ENCODE peak calls at places on chromosomes 2 and 18, in seven cellular contexts. M, D, N, Z, G, Y and B are unnamed samples.

GRCh38 chr2:98869272-98869641 is 66.8 kb downstream of the CRACDL start:
- DNase-seq in M (no peak), D (no peak), N (no peak), Z (no peak), G (peak; percentile 97), Y (peak; percentile 23), B (no peak)

GRCh38 chr2:241833101-241833937 is 24.3 kb downstream of the NEU4 start:
- DNase-seq in M (no peak), D (peak; percentile 74), N (no peak), Z (no peak), G (no peak), Y (no peak), B (no peak)

GRCh38 chr2:121346886-121347285 is 61.9 kb upstream of the TFCP2L1 start:
- DNase-seq in M (no peak), D (no peak), N (no peak), Z (no peak), G (no peak), Y (no peak), B (no peak)

GRCh38 chr18:41989508-41989907 is 34.5 kb downstream of the PIK3C3 start:
- DNase-seq in M (no peak), D (no peak), N (no peak), Z (no peak), G (no peak), Y (no peak), B (no peak)

GRCh38 chr2:9944330-9944758 is 7.1 kb upstream of the GRHL1 start:
- DNase-seq in M (no peak), D (peak; percentile 13), N (no peak), Z (no peak), G (peak; percentile 33), Y (no peak), B (no peak)

GRCh38 chr18:59996370-59996966 is 96.7 kb downstream of the PMAIP1 start:
- DNase-seq in M (no peak), D (peak; percentile 52), N (no peak), Z (no peak), G (peak; percentile 23), Y (peak; percentile 49), B (no peak)

GRCh38 chr2:215528555-215528954 is 92.7 kb upstream of the FN1 start:
- DNase-seq in M (no peak), D (peak; percentile 98), N (no peak), Z (no peak), G (peak; percentile 87), Y (no peak), B (no peak)

GRCh38 chr2:78418041-78418440 is 607.5 kb upstream of the REG3G start:
- DNase-seq in M (no peak), D (no peak), N (no peak), Z (no peak), G (no peak), Y (no peak), B (no peak)

GRCh38 chr2:124081154-124081771 is 56.2 kb downstream of the CNTNAP5 start:
- DNase-seq in M (no peak), D (no peak), N (no peak), Z (no peak), G (no peak), Y (no peak), B (no peak)

GRCh38 chr18:76208632-76209308 is 286.3 kb downstream of the ZNF516 start:
- DNase-seq in M (no peak), D (no peak), N (no peak), Z (no peak), G (no peak), Y (no peak), B (no peak)

GRCh38 chr2:150485871-150486538 is 1.5 kb downstream of the RND3 start:
- DNase-seq in M (peak; percentile 40), D (peak; percentile 84), N (no peak), Z (no peak), G (peak; percentile 61), Y (peak; percentile 67), B (no peak)

GRCh38 chr2:111967018-111967417 is 68.6 kb downstream of the MERTK start:
- DNase-seq in M (no peak), D (no peak), N (no peak), Z (no peak), G (no peak), Y (no peak), B (no peak)

GRCh38 chr2:79235135-79235534 is 75.6 kb upstream of the REG3A start:
- DNase-seq in M (no peak), D (no peak), N (no peak), Z (no peak), G (no peak), Y (no peak), B (no peak)

GRCh38 chr2:36545871-36546416 is 52.0 kb downstream of the FEZ2 start:
- DNase-seq in M (no peak), D (no peak), N (no peak), Z (no peak), G (no peak), Y (no peak), B (no peak)

GRCh38 chr18:7413906-7414305 is 153.2 kb upstream of the PTPRM start:
- DNase-seq in M (no peak), D (no peak), N (no peak), Z (no peak), G (no peak), Y (no peak), B (no peak)

GRCh38 chr2:63050186-63050915 is at the start of gene OTX1:
- DNase-seq in M (peak; percentile 76), D (peak; percentile 80), N (peak; percentile 81), Z (no peak), G (peak; percentile 40), Y (peak; percentile 84), B (peak; percentile 41)

GRCh38 chr2:105487142-105488069 is 88.6 kb upstream of the FHL2 start:
- DNase-seq in M (no peak), D (peak; percentile 93), N (no peak), Z (no peak), G (no peak), Y (no peak), B (no peak)

GRCh38 chr18:48949606-48950535 is 894 bp downstream of the SMAD7 start:
- DNase-seq in M (no peak), D (peak; percentile 67), N (peak; percentile 36), Z (no peak), G (no peak), Y (peak; percentile 66), B (no peak)

GRCh38 chr2:239814917-239815637 is 210.1 kb downstream of the NDUFA10 start:
- DNase-seq in M (no peak), D (no peak), N (no peak), Z (no peak), G (no peak), Y (peak; percentile 8), B (no peak)